ENCODE peak calls at places on chromosomes 2 and 18, in eight cellular contexts. V is cardiac fibroblast, F is coronary artery, R is Peyer's patch, B is ovary, N is AG10803, U is tibial artery, E is neural progenitor cell. H is an unnamed sample.

GRCh38 chr2:23069156-23069555 is 315.8 kb upstream of the KLHL29 start:
- DNase-seq in U (no peak), N (no peak), E (no peak), F (no peak), V (no peak), B (no peak), R (no peak), H (no peak)

GRCh38 chr2:41989503-41990180 is 58.2 kb upstream of the PKDCC start:
- DNase-seq in F (no peak), E (peak), V (peak), N (peak), R (no peak), B (no peak), U (no peak), H (peak)

GRCh38 chr2:227853204-227853629 is 18.2 kb upstream of the DAW1 start:
- DNase-seq in U (no peak), R (no peak), B (no peak), V (peak), N (peak), E (no peak), F (no peak), H (no peak)

GRCh38 chr2:238230699-238231098 is 9.1 kb downstream of the HES6 start:
- DNase-seq in N (no peak), V (no peak), U (no peak), F (no peak), E (no peak), B (no peak), R (no peak), H (no peak)

GRCh38 chr2:166092889-166093288 is 34.9 kb downstream of the SCN1A start:
- DNase-seq in N (peak), E (no peak), U (no peak), B (no peak), F (no peak), V (peak), R (no peak), H (no peak)

GRCh38 chr2:186980787-186981550 is 132.0 kb upstream of the ZSWIM2 start:
- DNase-seq in B (no peak), R (no peak), U (no peak), F (no peak), E (no peak), N (no peak), V (no peak), H (no peak)

GRCh38 chr2:131023758-131024157 is 69.5 kb downstream of the FAM168B start:
- DNase-seq in U (no peak), E (no peak), R (no peak), V (no peak), N (no peak), B (no peak), F (no peak), H (no peak)

GRCh38 chr2:98521266-98521665 is 76.6 kb downstream of the INPP4A start:
- DNase-seq in R (no peak), F (no peak), B (no peak), E (no peak), N (no peak), U (peak), V (no peak), H (no peak)

GRCh38 chr2:191845876-191846786 is 757 bp downstream of the CAVIN2 start:
- DNase-seq in V (no peak), U (no peak), F (no peak), E (no peak), B (peak), N (no peak), R (no peak), H (no peak)

GRCh38 chr2:14634223-14634884 is 1.8 kb downstream of the LRATD1 start:
- DNase-seq in U (peak), V (peak), E (peak), R (peak), F (peak), B (peak), N (peak), H (peak)

GRCh38 chr2:174682578-174683391 is 81.5 kb downstream of the CHRNA1 start:
- DNase-seq in R (peak), V (peak), F (peak), B (peak), U (peak), N (peak), E (peak), H (peak)

GRCh38 chr2:26648516-26648915 is 7.3 kb upstream of the CIB4 start:
- DNase-seq in E (no peak), F (peak), R (no peak), N (no peak), V (no peak), U (peak), B (no peak), H (no peak)

GRCh38 chr2:38098351-38099095 is 22.6 kb upstream of the CYP1B1 start:
- DNase-seq in U (no peak), N (peak), V (no peak), F (no peak), B (no peak), R (no peak), E (no peak), H (no peak)

GRCh38 chr2:129885735-129886134 is 93.7 kb upstream of the RAB6C start:
- DNase-seq in B (no peak), N (no peak), F (peak), R (no peak), V (no peak), E (peak), U (no peak), H (no peak)

GRCh38 chr2:226180485-226180884 is 619.1 kb downstream of the IRS1 start:
- DNase-seq in V (no peak), N (no peak), E (no peak), U (no peak), R (no peak), B (no peak), F (no peak), H (no peak)

GRCh38 chr2:212659441-212659840 is 120.8 kb upstream of the ERBB4 start:
- DNase-seq in V (no peak), R (no peak), N (no peak), B (no peak), F (no peak), U (no peak), E (no peak), H (no peak)

GRCh38 chr2:41990688-41991087 is 57.1 kb upstream of the PKDCC start:
- DNase-seq in N (peak), R (no peak), B (peak), E (no peak), F (no peak), V (peak), U (no peak), H (peak)

GRCh38 chr2:239625913-239626734 is 225.3 kb upstream of the HDAC4 start:
- DNase-seq in E (no peak), N (no peak), U (no peak), B (no peak), R (no peak), V (no peak), F (no peak), H (no peak)

GRCh38 chr2:38533180-38533579 is 69.5 kb downstream of the HNRNPLL start:
- DNase-seq in U (no peak), B (no peak), N (no peak), V (no peak), R (no peak), F (no peak), E (no peak), H (no peak)

GRCh38 chr2:17232751-17233150 is 285.5 kb downstream of the RAD51AP2 start:
- DNase-seq in V (no peak), B (no peak), F (no peak), R (no peak), E (no peak), N (no peak), U (no peak), H (no peak)

GRCh38 chr2:61277756-61278155 is 115.8 kb downstream of the C2orf74 start:
- DNase-seq in E (no peak), B (no peak), N (no peak), V (no peak), F (no peak), U (no peak), R (no peak), H (no peak)

GRCh38 chr2:109295070-109295780 is 166.2 kb downstream of the SH3RF3 start:
- DNase-seq in N (no peak), E (no peak), B (no peak), F (no peak), R (no peak), V (no peak), U (no peak), H (no peak)

GRCh38 chr2:202643012-202643858 is 8.5 kb downstream of the FAM117B start:
- DNase-seq in F (no peak), V (no peak), U (no peak), N (no peak), B (no peak), R (no peak), E (no peak), H (no peak)

GRCh38 chr18:45379903-45380302 is 235.4 kb upstream of the SLC14A2 start:
- DNase-seq in U (no peak), B (no peak), F (no peak), V (no peak), R (no peak), N (no peak), E (no peak), H (no peak)

GRCh38 chr2:180130403-180130802 is 123.3 kb upstream of the CWC22 start:
- DNase-seq in R (no peak), E (no peak), U (no peak), V (peak), B (no peak), F (no peak), N (peak), H (no peak)

GRCh38 chr2:210324458-210324857 is 9.5 kb upstream of the MYL1 start:
- DNase-seq in V (no peak), E (no peak), F (no peak), B (no peak), N (no peak), U (no peak), R (no peak), H (no peak)

GRCh38 chr18:39346916-39347315 is 1781.3 kb upstream of the CELF4 start:
- DNase-seq in R (no peak), F (no peak), U (no peak), N (no peak), E (no peak), V (no peak), B (no peak), H (no peak)

GRCh38 chr2:16729901-16730300 is 64.3 kb upstream of the CYRIA start:
- DNase-seq in V (no peak), U (no peak), R (no peak), F (no peak), B (no peak), N (no peak), E (no peak), H (no peak)

GRCh38 chr2:204670124-204670523 is 124.8 kb downstream of the PARD3B start:
- DNase-seq in N (no peak), B (no peak), V (no peak), F (no peak), R (no peak), U (no peak), E (no peak), H (no peak)

GRCh38 chr2:200786423-200786822 is 25.3 kb upstream of the BZW1 start:
- DNase-seq in R (no peak), N (peak), E (no peak), B (no peak), V (peak), F (no peak), U (no peak), H (no peak)

GRCh38 chr2:222861411-222862067 is 703 bp downstream of the ACSL3 start:
- DNase-seq in R (no peak), U (peak), N (no peak), B (peak), F (peak), V (no peak), E (no peak), H (peak)

GRCh38 chr2:119649364-119649917 is 29.6 kb upstream of the TMEM177 start:
- DNase-seq in R (no peak), F (no peak), V (peak), B (no peak), E (no peak), U (no peak), N (no peak), H (no peak)

GRCh38 chr2:158197940-158198339 is 96.3 kb downstream of the UPP2 start:
- DNase-seq in N (no peak), B (no peak), R (no peak), U (no peak), F (no peak), E (no peak), V (no peak), H (no peak)

GRCh38 chr2:205482399-205483065 is 199.8 kb upstream of the NRP2 start:
- DNase-seq in R (no peak), N (no peak), U (no peak), F (no peak), E (peak), V (no peak), B (no peak), H (no peak)

GRCh38 chr18:527136-527535 is 26.6 kb upstream of the COLEC12 start:
- DNase-seq in F (no peak), B (no peak), E (no peak), N (no peak), V (no peak), R (no peak), U (no peak), H (no peak)

GRCh38 chr2:46180189-46180588 is 117.0 kb upstream of the EPAS1 start:
- DNase-seq in R (no peak), E (no peak), V (no peak), U (no peak), B (no peak), N (no peak), F (no peak), H (no peak)

GRCh38 chr2:50591642-50592041 is 440.3 kb downstream of the NRXN1 start:
- DNase-seq in B (no peak), R (no peak), V (no peak), E (no peak), U (no peak), N (no peak), F (no peak), H (no peak)

GRCh38 chr2:201440182-201440581 is 11.1 kb downstream of the TRAK2 start:
- DNase-seq in E (no peak), F (no peak), B (no peak), N (no peak), V (no peak), R (no peak), U (no peak), H (peak)

GRCh38 chr2:64888591-64889309 is 100.4 kb upstream of the SLC1A4 start:
- DNase-seq in V (peak), E (no peak), F (no peak), R (no peak), N (peak), U (peak), B (no peak), H (peak)
- TF ChIP-seq CTCF in V (peak), E (peak), F (no peak), R (no peak), N (peak), U (peak), B (no peak), H (no peak)

GRCh38 chr2:32931519-32931918 is 15.2 kb upstream of the LTBP1 start:
- DNase-seq in U (no peak), V (no peak), E (no peak), N (no peak), R (no peak), F (no peak), B (no peak), H (no peak)
- H3K4me3 ChIP-seq in U (no peak), V (no peak), E (no peak), N (no peak), R (no peak), F (no peak), B (no peak), H (no peak)

GRCh38 chr2:80328033-80328635 is 23.6 kb upstream of the LRRTM1 start:
- DNase-seq in B (no peak), V (no peak), F (no peak), U (no peak), N (no peak), E (no peak), R (no peak), H (no peak)
- TF ChIP-seq CTCF in B (no peak), V (no peak), F (no peak), U (no peak), N (no peak), E (no peak), R (no peak), H (no peak)

GRCh38 chr18:47899107-47899840 is 31.2 kb downstream of the SMAD2 start:
- DNase-seq in R (no peak), V (no peak), U (no peak), F (no peak), E (peak), B (no peak), N (no peak), H (no peak)

GRCh38 chr18:47898055-47898454 is 32.4 kb downstream of the SMAD2 start:
- DNase-seq in B (no peak), R (no peak), E (no peak), U (no peak), F (no peak), N (peak), V (no peak), H (no peak)

GRCh38 chr18:47903809-47904208 is 26.6 kb downstream of the SMAD2 start:
- DNase-seq in E (no peak), B (no peak), V (no peak), U (no peak), F (no peak), N (no peak), R (no peak), H (no peak)

GRCh38 chr18:47898696-47899095 is 31.8 kb downstream of the SMAD2 start:
- DNase-seq in R (no peak), E (no peak), N (no peak), B (no peak), V (peak), U (no peak), F (no peak), H (no peak)

DNA sequence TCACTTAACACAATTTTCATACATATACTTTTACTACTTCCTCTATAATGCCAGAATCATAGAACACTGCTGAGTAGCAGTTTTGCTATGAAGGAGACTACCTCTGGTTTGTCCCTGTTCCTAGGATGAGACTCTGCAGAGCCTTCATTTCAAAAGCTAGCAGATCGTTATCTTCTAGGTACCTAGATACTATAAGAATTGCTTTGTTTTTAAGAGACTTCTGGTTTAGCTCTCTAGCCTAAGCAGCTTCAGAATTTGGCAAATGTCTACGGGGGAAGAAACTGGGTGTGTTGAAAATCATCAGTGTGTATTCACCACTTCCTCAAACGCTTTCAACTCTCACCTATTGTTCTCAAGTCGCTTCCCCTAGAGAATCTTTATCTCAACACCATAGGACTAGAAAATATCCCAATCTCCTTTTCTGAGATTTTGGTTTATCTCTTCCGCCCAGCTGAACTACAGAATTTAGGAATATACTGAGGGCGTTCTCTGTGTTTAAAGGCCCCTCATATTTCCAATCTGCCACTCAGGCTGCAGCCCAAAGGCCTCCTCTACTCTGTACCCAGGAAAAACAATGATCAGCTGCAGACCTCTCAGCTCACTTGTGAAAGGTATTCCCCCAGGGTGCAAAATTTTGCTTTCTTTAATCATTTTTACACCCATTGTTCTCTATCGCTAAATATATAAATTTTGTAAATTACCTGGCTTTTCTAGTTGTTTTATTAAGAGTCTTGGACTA is 28.7 kb downstream of the SMAD2 start:
- DNase-seq in N (no peak), E (no peak), R (no peak), V (no peak), B (no peak), F (no peak), U (no peak), H (no peak)
- H3K4me3 ChIP-seq in N (no peak), E (peak), R (no peak), V (no peak), B (no peak), F (no peak), U (no peak), H (no peak)

GRCh38 chr18:74478876-74479275 is 17.3 kb upstream of the CNDP2 start:
- DNase-seq in F (no peak), N (peak), V (no peak), R (no peak), B (no peak), U (no peak), E (no peak), H (no peak)

GRCh38 chr18:74473976-74474375 is 16.9 kb upstream of the DIPK1C start:
- DNase-seq in V (no peak), R (no peak), E (no peak), B (no peak), F (no peak), N (no peak), U (no peak), H (no peak)

GRCh38 chr18:74478316-74478715 is 17.8 kb upstream of the CNDP2 start:
- DNase-seq in V (no peak), E (no peak), B (no peak), N (no peak), U (no peak), F (no peak), R (no peak), H (no peak)

GRCh38 chr18:74477771-74478170 is 18.4 kb upstream of the CNDP2 start:
- DNase-seq in F (no peak), V (no peak), E (no peak), B (no peak), N (no peak), R (no peak), U (no peak), H (no peak)

DNA sequence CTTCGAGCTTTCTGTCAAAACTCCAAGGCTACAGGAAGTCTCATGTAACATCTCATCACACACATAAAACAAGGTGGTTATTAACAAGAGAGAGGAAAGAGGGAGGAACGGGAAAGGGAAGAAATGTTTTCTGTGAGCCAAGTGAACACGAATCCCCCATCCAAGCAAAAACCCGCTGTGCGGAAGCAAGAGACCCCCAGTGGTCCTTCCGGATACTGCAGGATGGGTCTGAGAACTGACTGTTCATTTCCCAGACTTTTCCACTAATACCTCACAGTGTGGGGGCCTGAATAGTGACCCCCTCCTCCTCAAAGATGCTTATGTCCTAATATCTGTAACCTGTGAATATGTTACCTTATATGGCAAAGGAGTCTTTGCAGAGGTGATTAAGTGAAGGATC is 19.0 kb upstream of the DIPK1C start:
- DNase-seq in F (no peak), U (no peak), B (no peak), R (no peak), E (peak), N (no peak), V (no peak), H (no peak)
- TF ChIP-seq CTCF in F (peak), U (peak), B (no peak), R (peak), E (peak), N (peak), V (peak), H (no peak)